ENCODE peak calls at places on chromosomes 11 and 22, in seven cellular contexts. A is SJCRH30, K is tibial artery, I is cardiac muscle cell, Z is uterus, G is GM12878, B is IMR-90. V is an unnamed sample. For H3K27me3, the result is how much of the 10 kb centered on the place peaks cover.

GRCh38 chr22:27620367-27621154 is 181.0 kb downstream of the MN1 start:
- DNase-seq in I (no peak), K (no peak), G (no peak), Z (no peak), A (peak), B (no peak), V (no peak)

GRCh38 chr22:36986242-36986821 is 32.9 kb downstream of the TST start:
- DNase-seq in Z (no peak), G (no peak), I (no peak), B (no peak), K (no peak), A (peak), V (no peak)

GRCh38 chr11:27055065-27055682 is 14.6 kb downstream of the BBOX1 start:
- DNase-seq in G (no peak), B (peak), I (peak), Z (no peak), A (peak), K (no peak), V (no peak)

GRCh38 chr22:20625270-20625669 is 117.9 kb downstream of the MED15 start:
- DNase-seq in B (no peak), Z (no peak), A (no peak), G (peak), I (no peak), K (no peak), V (no peak)

GRCh38 chr11:19766810-19767209 is 54.2 kb downstream of the NAV2 start:
- DNase-seq in G (no peak), A (no peak), K (no peak), I (no peak), B (peak), Z (no peak), V (no peak)

GRCh38 chr22:41184679-41185078 is 20.4 kb upstream of the L3MBTL2 start:
- DNase-seq in I (no peak), A (no peak), B (no peak), G (no peak), K (no peak), Z (no peak), V (no peak)

GRCh38 chr11:98099371-98099770 is 921.4 kb upstream of the CNTN5 start:
- DNase-seq in I (no peak), G (no peak), Z (no peak), B (no peak), K (no peak), A (peak), V (no peak)

GRCh38 chr11:24855951-24856350 is 359.1 kb downstream of the LUZP2 start:
- DNase-seq in Z (no peak), I (no peak), K (no peak), B (peak), G (no peak), A (no peak), V (no peak)

GRCh38 chr11:62132188-62132587 is 8.4 kb downstream of the INCENP start:
- DNase-seq in Z (peak), I (no peak), A (no peak), K (peak), G (no peak), B (no peak), V (no peak)

GRCh38 chr11:24760681-24761080 is 263.8 kb downstream of the LUZP2 start:
- DNase-seq in B (peak), G (no peak), Z (no peak), K (no peak), A (no peak), I (no peak), V (no peak)

GRCh38 chr11:71432761-71433647 is 15.2 kb downstream of the DHCR7 start:
- DNase-seq in G (no peak), A (no peak), Z (no peak), K (no peak), I (no peak), B (no peak), V (peak)

GRCh38 chr22:36288571-36289405 is 35.9 kb downstream of the APOL1 start:
- DNase-seq in B (no peak), Z (no peak), A (no peak), K (peak), G (no peak), I (no peak), V (no peak)

GRCh38 chr11:79076526-79077115 is 364.2 kb downstream of the TENM4 start:
- DNase-seq in A (peak), I (no peak), K (no peak), B (no peak), Z (peak), G (no peak), V (no peak)

GRCh38 chr22:41290262-41291221 is 4.6 kb upstream of the RANGAP1 start:
- DNase-seq in Z (no peak), K (no peak), A (peak), B (peak), G (no peak), I (peak), V (no peak)

GRCh38 chr22:27195104-27195503 is 537.7 kb downstream of the MIAT start:
- DNase-seq in I (no peak), Z (peak), B (peak), A (peak), K (no peak), G (no peak), V (no peak)

GRCh38 chr11:69391192-69392103 is 90.0 kb upstream of the LINC01488 start:
- DNase-seq in K (peak), G (no peak), Z (no peak), A (no peak), B (no peak), I (no peak), V (peak)

GRCh38 chr11:76206327-76207081 is at the start of gene WNT11:
- DNase-seq in Z (peak), B (no peak), I (peak), A (no peak), K (no peak), G (no peak), V (no peak)

GRCh38 chr22:35664955-35665577 is 16.8 kb downstream of the APOL6 start:
- DNase-seq in K (no peak), G (no peak), A (no peak), Z (no peak), I (no peak), B (no peak), V (no peak)

GRCh38 chr11:123428221-123428631 is 1.8 kb upstream of the GRAMD1B start:
- DNase-seq in K (no peak), A (no peak), Z (no peak), I (peak), G (no peak), B (no peak), V (no peak)

GRCh38 chr11:95089620-95090542 is at the start of gene ENDOD1:
- DNase-seq in Z (peak), I (peak), A (peak), B (peak), G (no peak), K (peak), V (peak)

GRCh38 chr22:23121026-23121823 is 20.6 kb downstream of the RSPH14 start:
- DNase-seq in A (peak), Z (no peak), K (no peak), G (no peak), B (peak), I (no peak), V (peak)

GRCh38 chr11:78253797-78254196 is 65.1 kb downstream of the USP35 start:
- DNase-seq in G (no peak), I (no peak), B (peak), A (no peak), K (no peak), Z (no peak), V (no peak)

GRCh38 chr22:32744560-32744959 is 56.9 kb upstream of the TIMP3 start:
- DNase-seq in A (no peak), I (no peak), Z (no peak), G (no peak), K (no peak), B (no peak), V (no peak)

GRCh38 chr11:289706-290620 is 1.0 kb downstream of the PGGHG start:
- DNase-seq in Z (peak), I (no peak), K (peak), A (no peak), B (no peak), G (no peak), V (peak)

GRCh38 chr11:24820541-24820940 is 323.7 kb downstream of the LUZP2 start:
- DNase-seq in I (no peak), A (no peak), K (no peak), Z (no peak), G (no peak), B (peak), V (no peak)

GRCh38 chr11:72222106-72222891 is 2.3 kb upstream of the INPPL1 start:
- DNase-seq in I (peak), Z (peak), G (no peak), K (peak), A (no peak), B (no peak), V (no peak)

GRCh38 chr11:76615950-76616349 is 54.6 kb downstream of the LRRC32 start:
- DNase-seq in A (no peak), K (peak), G (no peak), Z (peak), B (peak), I (no peak), V (no peak)

DNA sequence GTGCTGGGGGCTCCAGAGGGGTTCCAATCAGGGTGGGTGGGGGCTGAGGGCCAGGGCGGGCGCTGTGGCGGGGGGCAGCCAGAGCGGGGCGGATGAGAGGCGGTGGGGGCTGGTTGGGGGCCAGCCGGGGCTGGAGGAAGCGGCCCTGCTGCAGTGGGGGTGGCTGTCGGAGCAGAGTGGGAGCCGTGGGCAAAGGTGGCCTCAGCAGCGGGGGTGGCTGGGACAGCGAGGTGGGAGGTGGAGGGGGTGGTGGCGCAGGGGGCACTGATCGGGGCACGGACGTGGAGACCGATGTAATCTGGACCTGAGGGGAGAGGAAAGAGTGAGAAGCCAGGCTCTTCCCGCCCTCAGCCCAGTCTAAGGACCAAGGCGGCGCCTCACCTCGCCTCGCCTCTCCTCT is 5.1 kb downstream of the RCOR2 start:
- DNase-seq in G (no peak), Z (no peak), A (no peak), K (no peak), B (no peak), I (no peak), V (no peak)
- H3K27me3 ChIP-seq in G (under half), Z (under half), A (under half), K (under half), B (under half), I (under half), V (under half)

DNA sequence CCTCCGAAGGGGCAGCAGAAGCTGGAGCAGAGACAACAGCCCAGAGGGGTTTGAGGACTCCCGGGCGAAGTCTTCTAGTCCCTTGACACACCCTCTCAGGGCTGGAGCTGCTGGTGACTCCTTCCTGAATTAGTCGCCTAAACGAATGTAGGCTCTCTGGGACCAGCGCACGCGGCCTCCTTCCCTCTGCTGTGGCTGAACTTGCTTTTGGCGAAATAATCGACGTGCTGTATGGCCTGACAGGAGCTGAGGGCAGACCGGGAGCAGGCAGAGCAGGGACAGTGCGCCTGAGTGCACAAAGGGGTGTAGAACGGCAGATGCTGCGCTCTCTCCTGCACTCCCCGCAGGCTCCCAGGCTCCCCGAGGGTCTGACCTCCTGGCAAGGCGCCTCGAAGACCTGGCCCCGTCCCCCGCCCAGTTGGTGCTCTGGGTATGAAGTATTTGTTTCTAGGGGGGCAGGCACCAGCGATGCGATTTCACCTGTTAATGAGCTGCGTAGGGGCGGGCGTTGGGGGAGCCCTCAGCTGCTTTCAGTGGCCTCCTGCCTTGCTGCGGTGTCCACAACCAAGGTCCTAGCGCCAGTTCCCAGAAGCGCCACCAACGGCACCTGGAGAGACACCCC is 5.3 kb downstream of the SLC17A6 start:
- DNase-seq in B (no peak), G (no peak), I (peak), A (no peak), Z (no peak), K (no peak), V (no peak)
- H3K4me3 ChIP-seq in B (no peak), G (no peak), I (no peak), A (no peak), Z (no peak), K (no peak), V (no peak)

GRCh38 chr22:21951931-21952465 is 650 bp downstream of the PPM1F start:
- DNase-seq in G (no peak), Z (no peak), A (peak), I (peak), B (peak), K (no peak), V (no peak)
- H3K27ac ChIP-seq in G (no peak), Z (peak), A (peak), I (no peak), B (peak), K (peak), V (no peak)

DNA sequence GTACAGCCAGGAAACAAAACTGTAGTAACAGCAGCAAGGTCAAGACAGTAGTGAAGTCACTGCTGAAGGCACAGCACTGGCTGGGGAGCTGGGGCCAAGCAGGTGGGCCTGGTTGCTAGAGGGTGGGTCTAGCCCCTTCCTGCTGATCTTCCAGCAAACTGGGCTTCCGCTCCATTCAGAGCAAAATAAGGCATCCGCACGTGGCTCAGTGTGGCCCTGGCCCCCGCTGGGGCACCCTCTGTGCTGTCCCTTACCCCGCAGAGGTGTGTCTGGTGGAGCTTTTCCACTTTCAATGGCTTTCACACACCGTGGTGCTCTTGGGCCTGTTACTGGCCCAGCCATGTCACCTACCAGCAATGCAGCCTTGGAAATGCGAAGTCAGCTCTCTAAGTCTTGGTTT is 162.4 kb upstream of the B3GAT1 start:
- DNase-seq in I (no peak), G (no peak), A (no peak), B (no peak), K (no peak), Z (no peak), V (no peak)
- H3K27me3 ChIP-seq in I (under half), G (under half), A (under half), B (under half), K (under half), Z (under half), V (under half)

GRCh38 chr22:42365337-42365865 is 66.8 kb downstream of the NFAM1 start:
- DNase-seq in Z (no peak), I (peak), B (no peak), A (peak), K (no peak), G (no peak), V (no peak)
- H3K4me3 ChIP-seq in Z (no peak), I (no peak), B (no peak), A (peak), K (no peak), G (no peak), V (peak)

GRCh38 chr11:6746626-6747025 is 25.1 kb downstream of the OR2AG2 start:
- DNase-seq in I (no peak), K (no peak), Z (no peak), B (no peak), A (no peak), G (no peak), V (no peak)
- H3K27ac ChIP-seq in I (no peak), K (no peak), Z (peak), B (no peak), A (no peak), G (peak), V (no peak)

GRCh38 chr11:116579857-116580727 is 192.7 kb downstream of the BUD13 start:
- DNase-seq in B (no peak), Z (no peak), A (no peak), K (no peak), G (no peak), I (peak), V (no peak)

GRCh38 chr11:116576523-116576922 is 196.3 kb downstream of the BUD13 start:
- DNase-seq in B (no peak), K (no peak), Z (no peak), I (no peak), A (no peak), G (no peak), V (no peak)

GRCh38 chr11:116578971-116579687 is 193.7 kb downstream of the BUD13 start:
- DNase-seq in Z (no peak), I (no peak), K (no peak), G (no peak), B (no peak), A (no peak), V (peak)

GRCh38 chr11:116580828-116581227 is 192.0 kb downstream of the BUD13 start:
- DNase-seq in B (no peak), I (peak), Z (no peak), G (no peak), A (no peak), K (no peak), V (no peak)

GRCh38 chr11:116577273-116577672 is 195.5 kb downstream of the BUD13 start:
- DNase-seq in A (no peak), I (no peak), Z (no peak), B (no peak), K (no peak), G (no peak), V (no peak)
- H3K27me3 ChIP-seq in A (under half), I (half or more), Z (under half), B (under half), K (under half), G (under half), V (under half)

GRCh38 chr11:65426839-65427690 is 4.5 kb downstream of the NEAT1 start:
- DNase-seq in I (no peak), G (no peak), A (no peak), Z (peak), K (peak), B (peak), V (peak)

GRCh38 chr11:65428578-65429068 is 6.0 kb downstream of the NEAT1 start:
- DNase-seq in I (no peak), G (no peak), K (peak), B (no peak), Z (peak), A (no peak), V (peak)

GRCh38 chr11:65429069-65429681 is 6.6 kb downstream of the NEAT1 start:
- DNase-seq in K (peak), B (peak), G (no peak), Z (peak), I (no peak), A (no peak), V (no peak)

GRCh38 chr11:65425971-65426838 is 3.6 kb downstream of the NEAT1 start:
- DNase-seq in B (peak), K (no peak), I (no peak), A (no peak), Z (peak), G (no peak), V (peak)

GRCh38 chr11:65427691-65428577 is 5.3 kb downstream of the NEAT1 start:
- DNase-seq in I (no peak), K (peak), B (peak), G (no peak), Z (peak), A (no peak), V (peak)
- H3K4me3 ChIP-seq in I (no peak), K (peak), B (peak), G (peak), Z (peak), A (no peak), V (peak)